ENCODE peak calls at places on chromosome 4, in seven cellular contexts. K is SK-N-SH, E is HCT116, M is tibial artery, H is heart right ventricle, W is heart left ventricle, G is neural progenitor cell. B is an unnamed sample. For H3K27me3, the result is how much of the 10 kb centered on the place peaks cover.

GRCh38 chr4:168221298-168221697 is 97.3 kb downstream of the DDX60 start:
- DNase-seq in K (no peak), E (no peak), M (no peak), H (no peak), W (no peak), G (no peak), B (no peak)

GRCh38 chr4:8316251-8316771 is 46.8 kb downstream of the HTRA3 start:
- DNase-seq in K (no peak), E (no peak), M (peak), H (no peak), W (no peak), G (no peak), B (no peak)

GRCh38 chr4:145909331-145909730 is 29.3 kb downstream of the ZNF827 start:
- DNase-seq in K (peak), E (no peak), M (no peak), H (peak), W (peak), G (peak), B (no peak)

GRCh38 chr4:680565-680930 is 6.2 kb downstream of the MYL5 start:
- DNase-seq in K (peak), E (no peak), M (no peak), H (no peak), W (peak), G (no peak), B (no peak)

GRCh38 chr4:40065010-40065409 is 8.4 kb downstream of the N4BP2 start:
- DNase-seq in K (no peak), E (no peak), M (no peak), H (no peak), W (no peak), G (no peak), B (no peak)

GRCh38 chr4:148795156-148795864 is 353.1 kb upstream of the NR3C2 start:
- DNase-seq in K (no peak), E (no peak), M (no peak), H (peak), W (peak), G (peak), B (no peak)

GRCh38 chr4:140743194-140743931 is 12.8 kb downstream of the TBC1D9 start:
- DNase-seq in K (peak), E (no peak), M (no peak), H (no peak), W (no peak), G (peak), B (no peak)

GRCh38 chr4:55336138-55337034 is 9.7 kb upstream of the SRD5A3 start:
- DNase-seq in K (no peak), E (no peak), M (no peak), H (no peak), W (no peak), G (no peak), B (no peak)

GRCh38 chr4:16897991-16898827 is at the start of gene LDB2:
- DNase-seq in K (peak), E (no peak), M (peak), H (peak), W (peak), G (peak), B (no peak)

GRCh38 chr4:183314806-183315205 is 5.3 kb downstream of the CLDN22 start:
- DNase-seq in K (no peak), E (no peak), M (no peak), H (no peak), W (no peak), G (no peak), B (no peak)

GRCh38 chr4:6263541-6264540 is 5.8 kb upstream of the WFS1 start:
- DNase-seq in K (peak), E (no peak), M (no peak), H (peak), W (peak), G (peak), B (peak)

GRCh38 chr4:41535911-41536361 is 2.0 kb upstream of the LIMCH1 start:
- DNase-seq in K (no peak), E (no peak), M (no peak), H (no peak), W (no peak), G (no peak), B (no peak)

GRCh38 chr4:91325495-91325894 is 978.3 kb upstream of the GRID2 start:
- DNase-seq in K (peak), E (peak), M (no peak), H (no peak), W (peak), G (no peak), B (no peak)

GRCh38 chr4:1009647-1010521 is 1.5 kb upstream of the FGFRL1 start:
- DNase-seq in K (peak), E (no peak), M (peak), H (peak), W (peak), G (peak), B (peak)

GRCh38 chr4:26613242-26613641 is 29.4 kb downstream of the TBC1D19 start:
- DNase-seq in K (no peak), E (no peak), M (no peak), H (no peak), W (no peak), G (no peak), B (no peak)

GRCh38 chr4:81421346-81422218 is 50.1 kb downstream of the RASGEF1B start:
- DNase-seq in K (no peak), E (no peak), M (no peak), H (peak), W (no peak), G (peak), B (no peak)

GRCh38 chr4:80184791-80185756 is 12.2 kb upstream of the PRDM8 start:
- DNase-seq in K (no peak), E (no peak), M (no peak), H (no peak), W (no peak), G (peak), B (no peak)

GRCh38 chr4:21034728-21035127 is 334.5 kb downstream of the PACRGL start:
- DNase-seq in K (no peak), E (no peak), M (no peak), H (no peak), W (no peak), G (no peak), B (no peak)

GRCh38 chr4:89303177-89303576 is 4.4 kb downstream of the GPRIN3 start:
- DNase-seq in K (no peak), E (no peak), M (no peak), H (peak), W (peak), G (no peak), B (peak)

GRCh38 chr4:2691952-2692435 is 64.1 kb downstream of the TNIP2 start:
- DNase-seq in K (no peak), E (no peak), M (no peak), H (no peak), W (no peak), G (no peak), B (no peak)

GRCh38 chr4:94127707-94128328 is 79.8 kb upstream of the SMARCAD1 start:
- DNase-seq in K (peak), E (peak), M (no peak), H (no peak), W (no peak), G (peak), B (no peak)

GRCh38 chr4:144647095-144647959 is 1.4 kb downstream of the HHIP start:
- DNase-seq in K (peak), E (no peak), M (no peak), H (no peak), W (no peak), G (peak), B (no peak)

GRCh38 chr4:94939791-94940530 is 182.2 kb downstream of the BMPR1B start:
- DNase-seq in K (no peak), E (no peak), M (no peak), H (no peak), W (no peak), G (no peak), B (no peak)

GRCh38 chr4:155603360-155603891 is 63.2 kb upstream of the GUCY1A1 start:
- DNase-seq in K (no peak), E (no peak), M (no peak), H (no peak), W (no peak), G (no peak), B (no peak)

GRCh38 chr4:142741995-142742394 is 104.1 kb downstream of the INPP4B start:
- DNase-seq in K (no peak), E (no peak), M (no peak), H (no peak), W (no peak), G (peak), B (no peak)

GRCh38 chr4:148961526-148961925 is 519.3 kb upstream of the NR3C2 start:
- DNase-seq in K (no peak), E (no peak), M (no peak), H (no peak), W (no peak), G (no peak), B (no peak)

GRCh38 chr4:59553063-59553738 is 1646.9 kb upstream of the ADGRL3 start:
- DNase-seq in K (peak), E (no peak), M (no peak), H (no peak), W (no peak), G (no peak), B (no peak)

GRCh38 chr4:168781884-168782283 is 228.2 kb downstream of the CBR4 start:
- DNase-seq in K (no peak), E (no peak), M (no peak), H (no peak), W (no peak), G (no peak), B (no peak)

GRCh38 chr4:109072595-109072994 is 229.9 kb downstream of the COL25A1 start:
- DNase-seq in K (no peak), E (no peak), M (no peak), H (no peak), W (no peak), G (no peak), B (no peak)

GRCh38 chr4:22473268-22473667 is 42.6 kb downstream of the ADGRA3 start:
- DNase-seq in K (no peak), E (no peak), M (no peak), H (no peak), W (no peak), G (no peak), B (no peak)

GRCh38 chr4:7632341-7632740 is 197.6 kb upstream of the PSAPL1 start:
- DNase-seq in K (no peak), E (no peak), M (no peak), H (no peak), W (no peak), G (no peak), B (no peak)

GRCh38 chr4:71609651-71610050 is 174.2 kb downstream of the GC start:
- DNase-seq in K (no peak), E (no peak), M (no peak), H (no peak), W (no peak), G (no peak), B (no peak)

GRCh38 chr4:20456416-20456815 is 204.7 kb downstream of the SLIT2 start:
- DNase-seq in K (no peak), E (no peak), M (no peak), H (no peak), W (no peak), G (no peak), B (no peak)

GRCh38 chr4:89539374-89539773 is 231.8 kb upstream of the GPRIN3 start:
- DNase-seq in K (no peak), E (no peak), M (no peak), H (no peak), W (no peak), G (no peak), B (no peak)

GRCh38 chr4:107252621-107253020 is 216.5 kb upstream of the DKK2 start:
- DNase-seq in K (no peak), E (no peak), M (no peak), H (no peak), W (no peak), G (peak), B (no peak)

GRCh38 chr4:153530284-153530995 is 64.3 kb downstream of the TMEM131L start:
- DNase-seq in K (no peak), E (no peak), M (no peak), H (no peak), W (no peak), G (no peak), B (peak)

GRCh38 chr4:71732706-71733105 is 51.2 kb downstream of the GC start:
- DNase-seq in K (peak), E (no peak), M (no peak), H (no peak), W (no peak), G (peak), B (no peak)

GRCh38 chr4:52572936-52573485 is 86.1 kb downstream of the USP46 start:
- DNase-seq in K (no peak), E (no peak), M (no peak), H (no peak), W (no peak), G (no peak), B (no peak)

GRCh38 chr4:128220286-128221235 is 67.1 kb downstream of the PGRMC2 start:
- DNase-seq in K (peak), E (peak), M (no peak), H (no peak), W (no peak), G (no peak), B (no peak)

DNA sequence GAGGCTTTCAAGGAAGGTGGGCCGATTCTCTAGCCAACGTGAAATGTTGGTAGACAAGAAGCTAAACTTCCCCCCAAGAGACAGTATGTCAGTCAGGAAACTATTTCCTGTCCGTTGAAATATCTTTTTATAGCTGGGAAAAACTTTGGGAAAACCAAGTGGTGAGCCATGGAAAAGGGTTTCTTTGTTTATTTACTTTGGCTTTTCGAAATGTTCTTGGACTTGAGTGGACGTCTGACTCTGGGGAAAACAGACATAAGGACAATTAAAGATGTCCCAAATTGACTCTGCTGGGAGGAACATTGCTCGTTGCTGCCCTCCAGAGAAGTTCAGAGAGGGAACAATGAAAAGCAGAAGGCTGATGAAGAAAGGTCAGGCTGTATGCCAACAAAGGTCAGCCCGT is 295.4 kb downstream of the RAPGEF2 start:
- DNase-seq in K (no peak), E (no peak), M (no peak), H (peak), W (peak), G (no peak), B (no peak)
- TF ChIP-seq CTCF in K (no peak), E (no peak), M (peak), H (no peak), W (no peak), G (no peak), B (no peak)

GRCh38 chr4:173517781-173518371 is 12.2 kb downstream of the HAND2 start:
- DNase-seq in K (peak), E (no peak), M (peak), H (peak), W (peak), G (peak), B (no peak)

GRCh38 chr4:173518419-173519102 is 11.5 kb downstream of the HAND2 start:
- DNase-seq in K (peak), E (no peak), M (peak), H (no peak), W (no peak), G (peak), B (no peak)

GRCh38 chr4:173515458-173515857 is 14.6 kb downstream of the HAND2 start:
- DNase-seq in K (no peak), E (no peak), M (no peak), H (no peak), W (no peak), G (no peak), B (no peak)

GRCh38 chr4:173514641-173515217 is 15.3 kb downstream of the HAND2 start:
- DNase-seq in K (no peak), E (no peak), M (no peak), H (no peak), W (no peak), G (no peak), B (no peak)

GRCh38 chr4:173516621-173517612 is 13.1 kb downstream of the HAND2 start:
- DNase-seq in K (peak), E (no peak), M (peak), H (no peak), W (no peak), G (peak), B (no peak)
- H3K27me3 ChIP-seq in K (under half), E (under half), M (under half), H (under half), W (under half), G (half or more), B (half or more)

GRCh38 chr4:84877051-84877833 is 89.2 kb downstream of the WDFY3 start:
- DNase-seq in K (no peak), E (no peak), M (no peak), H (no peak), W (no peak), G (no peak), B (no peak)
- H3K27ac ChIP-seq in K (no peak), E (no peak), M (no peak), H (no peak), W (no peak), G (no peak), B (no peak)

GRCh38 chr4:83323136-83323535 is 11.5 kb downstream of the HPSE start:
- DNase-seq in K (no peak), E (no peak), M (no peak), H (no peak), W (no peak), G (no peak), B (no peak)
- TF ChIP-seq CTCF in K (no peak), E (no peak), M (no peak), H (no peak), W (no peak), G (no peak), B (no peak)

GRCh38 chr4:174210354-174210753 is 73.1 kb downstream of the FBXO8 start:
- DNase-seq in K (no peak), E (no peak), M (no peak), H (no peak), W (no peak), G (peak), B (no peak)
- H3K27me3 ChIP-seq in K (under half), E (under half), M (half or more), H (half or more), W (under half), G (half or more), B (half or more)

B was measured in CD4-positive, alpha-beta T cell.